ENCODE peak calls at places on chromosomes 1 and 21, in six cellular contexts. A is left ventricle myocardium inferior; R is kidney epithelial cell; Q is CD4-positive, CD25-positive, alpha-beta regulatory T cell; J is stomach; W is esophagus squamous epithelium. Y is an unnamed sample. For H3K36me3, the result is how much of the 10 kb centered on the place peaks cover.

GRCh38 chr1:95916616-95917015 is 682.6 kb downstream of the RWDD3 start:
- DNase-seq in A (no peak), R (no peak), Q (no peak), J (no peak), W (no peak), Y (no peak)

GRCh38 chr1:24382165-24382577 is 31.4 kb downstream of the STPG1 start:
- DNase-seq in A (no peak), R (no peak), Q (no peak), J (no peak), W (no peak), Y (no peak)

GRCh38 chr21:30979054-30979453 is 59.2 kb downstream of the KRTAP19-8 start:
- DNase-seq in A (no peak), R (no peak), Q (peak), J (no peak), W (no peak), Y (no peak)

GRCh38 chr1:225508538-225509375 is 80.9 kb upstream of the LBR start:
- DNase-seq in A (no peak), R (peak), Q (no peak), J (peak), W (no peak), Y (no peak)

GRCh38 chr1:42737257-42737656 is 2.8 kb downstream of the CLDN19 start:
- DNase-seq in A (no peak), R (no peak), Q (no peak), J (peak), W (no peak), Y (no peak)

GRCh38 chr1:53165408-53165961 is 23.0 kb upstream of the SLC1A7 start:
- DNase-seq in A (no peak), R (no peak), Q (no peak), J (no peak), W (no peak), Y (no peak)

GRCh38 chr1:243903904-243904303 is 53.9 kb upstream of the AKT3 start:
- DNase-seq in A (no peak), R (no peak), Q (no peak), J (no peak), W (no peak), Y (no peak)

GRCh38 chr1:61005572-61006386 is 76.6 kb upstream of the NFIA start:
- DNase-seq in A (no peak), R (no peak), Q (no peak), J (no peak), W (no peak), Y (no peak)

GRCh38 chr21:46127239-46128105 is 27.9 kb downstream of the FTCD start:
- DNase-seq in A (no peak), R (no peak), Q (no peak), J (no peak), W (no peak), Y (peak)

GRCh38 chr1:173669491-173669941 is at the start of gene ANKRD45:
- DNase-seq in A (peak), R (no peak), Q (no peak), J (no peak), W (no peak), Y (peak)

GRCh38 chr1:32055426-32055825 is 17.3 kb upstream of the TMEM39B start:
- DNase-seq in A (no peak), R (no peak), Q (no peak), J (no peak), W (no peak), Y (no peak)

GRCh38 chr1:50593515-50593914 is 170.3 kb upstream of the DMRTA2 start:
- DNase-seq in A (no peak), R (no peak), Q (no peak), J (no peak), W (no peak), Y (no peak)

GRCh38 chr1:194309697-194310096 is 1123.3 kb upstream of the B3GALT2 start:
- DNase-seq in A (no peak), R (no peak), Q (no peak), J (no peak), W (no peak), Y (no peak)

GRCh38 chr21:35811115-35811806 is 249.1 kb downstream of the SETD4 start:
- DNase-seq in A (no peak), R (no peak), Q (no peak), J (no peak), W (no peak), Y (no peak)

GRCh38 chr1:150186789-150187559 is 37.3 kb downstream of the PLEKHO1 start:
- DNase-seq in A (no peak), R (no peak), Q (peak), J (no peak), W (no peak), Y (peak)

GRCh38 chr1:205298191-205298994 is 23.2 kb downstream of the NUAK2 start:
- DNase-seq in A (no peak), R (peak), Q (no peak), J (no peak), W (no peak), Y (no peak)

GRCh38 chr1:69940816-69941215 is 264.6 kb downstream of the LRRC40 start:
- DNase-seq in A (no peak), R (no peak), Q (no peak), J (no peak), W (no peak), Y (no peak)

GRCh38 chr1:116921937-116922336 is 12.2 kb downstream of the PTGFRN start:
- DNase-seq in A (no peak), R (no peak), Q (no peak), J (no peak), W (no peak), Y (no peak)

GRCh38 chr1:116919802-116920201 is 10.1 kb downstream of the PTGFRN start:
- DNase-seq in A (no peak), R (no peak), Q (no peak), J (no peak), W (no peak), Y (peak)

GRCh38 chr1:116920211-116920610 is 10.5 kb downstream of the PTGFRN start:
- DNase-seq in A (no peak), R (no peak), Q (no peak), J (no peak), W (no peak), Y (no peak)

GRCh38 chr1:116921301-116921885 is 11.7 kb downstream of the PTGFRN start:
- DNase-seq in A (no peak), R (no peak), Q (no peak), J (no peak), W (no peak), Y (no peak)

DNA sequence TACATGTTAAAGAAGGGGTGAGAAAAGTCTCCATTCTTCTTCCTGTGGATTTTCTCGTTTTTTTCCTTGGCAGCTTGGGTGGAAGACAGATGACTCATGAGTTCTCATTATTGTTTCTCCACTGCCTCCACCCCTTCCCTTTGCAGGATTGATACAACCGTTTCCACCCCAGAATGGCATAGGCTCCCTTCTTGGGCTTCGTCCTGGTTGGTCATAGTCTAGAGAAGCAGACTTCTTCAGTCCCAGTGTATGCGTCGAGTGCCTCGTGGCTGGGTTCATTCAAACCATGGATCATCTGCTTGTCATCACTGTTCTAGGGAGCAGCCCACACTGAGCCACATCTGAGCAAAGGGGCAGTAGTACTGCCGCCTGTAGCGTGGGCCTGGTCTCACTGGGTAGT is 13.7 kb downstream of the PTGFRN start:
- DNase-seq in A (no peak), R (no peak), Q (no peak), J (no peak), W (no peak), Y (no peak)
- H3K36me3 ChIP-seq in A (under half), R (under half), Q (under half), J (under half), W (under half), Y (under half)

DNA sequence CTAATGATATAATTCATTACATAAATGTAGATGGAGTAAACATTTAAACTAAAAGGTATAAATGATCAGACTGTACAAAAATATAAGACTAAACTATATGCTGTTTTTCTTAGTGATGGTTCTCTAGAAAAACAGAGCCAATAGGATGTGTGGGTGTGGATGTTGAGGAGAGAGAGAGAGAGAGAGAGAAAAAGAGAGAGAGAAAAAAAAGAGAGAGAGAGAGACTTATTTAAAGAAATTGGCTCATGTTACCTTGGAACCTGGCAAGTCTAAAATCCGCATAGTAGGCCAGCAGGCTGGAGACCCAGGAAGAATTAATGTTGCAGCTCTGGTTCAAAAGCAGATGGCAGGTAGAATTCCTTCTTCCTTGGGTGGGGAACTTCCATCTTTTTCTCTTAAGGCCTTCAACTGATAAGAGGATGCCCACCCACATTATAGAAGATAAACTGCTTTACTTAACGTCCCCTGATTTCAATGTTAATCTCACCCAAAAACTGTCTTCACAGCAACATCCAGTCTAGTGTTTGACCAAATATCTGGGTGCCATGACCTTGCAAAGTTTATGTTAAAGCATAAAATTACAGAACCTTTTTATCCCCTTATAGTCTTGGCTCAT is 74.3 kb upstream of the KCNJ15 start:
- DNase-seq in A (no peak), R (no peak), Q (no peak), J (no peak), W (no peak), Y (no peak)
- H3K36me3 ChIP-seq in A (under half), R (under half), Q (under half), J (under half), W (under half), Y (under half)

DNA sequence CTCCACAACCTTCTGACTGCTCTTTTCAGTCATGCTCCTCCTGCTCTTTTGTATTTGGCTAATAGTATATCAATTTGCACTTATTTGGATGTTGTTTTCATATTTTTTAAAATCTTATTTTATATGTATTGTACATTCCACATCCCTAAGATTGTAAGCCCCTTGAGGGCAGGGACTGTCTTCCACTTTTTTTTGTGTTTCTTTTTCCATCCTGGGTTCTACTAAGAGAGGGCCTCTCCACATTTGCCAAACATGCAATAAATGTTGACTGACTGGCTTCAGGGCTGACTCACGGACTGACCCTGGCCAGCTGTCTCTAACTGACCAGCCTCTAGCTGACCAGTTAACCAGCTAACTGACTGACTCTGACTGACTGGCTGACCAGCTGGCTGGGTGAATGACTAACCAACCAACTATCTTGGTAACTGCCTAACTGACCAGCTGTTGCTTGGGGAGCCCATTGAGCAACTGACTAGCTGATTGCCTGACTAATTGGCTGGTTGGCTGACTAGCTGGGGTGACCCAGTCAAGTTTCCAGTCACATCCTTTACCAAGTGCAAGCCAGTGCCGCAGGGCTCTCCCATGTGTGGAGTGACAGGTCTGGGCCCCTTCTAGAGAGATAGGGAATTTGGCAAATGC is 16.1 kb downstream of the CSF1 start:
- DNase-seq in A (no peak), R (no peak), Q (no peak), J (peak), W (no peak), Y (no peak)
- H3K36me3 ChIP-seq in A (half or more), R (under half), Q (half or more), J (half or more), W (half or more), Y (under half)

GRCh38 chr1:111908222-111908621 is 81.2 kb downstream of the KCND3 start:
- DNase-seq in A (no peak), R (no peak), Q (no peak), J (no peak), W (no peak), Y (no peak)
- H3K36me3 ChIP-seq in A (under half), R (under half), Q (under half), J (under half), W (under half), Y (under half)

DNA sequence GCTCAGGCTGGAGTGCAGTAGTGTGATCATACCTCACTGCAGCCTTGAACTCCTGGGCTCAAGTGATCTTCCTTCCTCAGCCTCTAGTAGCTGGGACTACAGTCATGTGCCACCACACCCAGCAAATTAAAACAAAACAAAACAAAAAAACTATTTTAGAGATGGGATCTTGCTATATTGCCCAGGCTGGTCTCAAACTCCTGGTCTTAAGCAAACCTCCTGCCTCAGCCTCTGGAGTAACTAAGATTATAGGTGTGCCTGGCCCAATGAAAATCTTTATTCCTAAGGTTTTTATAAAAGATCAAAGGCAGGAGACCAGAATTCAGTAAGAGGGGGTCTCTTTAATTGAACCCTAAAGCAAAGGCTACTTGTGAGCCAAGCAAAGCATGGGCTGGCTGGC is 10.1 kb downstream of the INAVA start:
- DNase-seq in A (no peak), R (no peak), Q (no peak), J (no peak), W (no peak), Y (no peak)
- H3K36me3 ChIP-seq in A (under half), R (under half), Q (under half), J (under half), W (half or more), Y (under half)

GRCh38 chr1:201791051-201791774 is 37.7 kb upstream of the IPO9 start:
- DNase-seq in A (no peak), R (no peak), Q (no peak), J (no peak), W (no peak), Y (no peak)
- H3K36me3 ChIP-seq in A (half or more), R (under half), Q (under half), J (half or more), W (half or more), Y (under half)

GRCh38 chr1:151779852-151780251 is 10.4 kb downstream of the TDRKH start:
- DNase-seq in A (no peak), R (no peak), Q (no peak), J (no peak), W (no peak), Y (no peak)

GRCh38 chr1:151776665-151777062 is 13.4 kb upstream of the MRPL9 start:
- DNase-seq in A (no peak), R (no peak), Q (no peak), J (no peak), W (no peak), Y (no peak)

GRCh38 chr1:151774540-151774939 is 11.2 kb upstream of the MRPL9 start:
- DNase-seq in A (no peak), R (no peak), Q (no peak), J (no peak), W (no peak), Y (no peak)

GRCh38 chr1:151775894-151776664 is 12.8 kb upstream of the MRPL9 start:
- DNase-seq in A (no peak), R (no peak), Q (no peak), J (no peak), W (no peak), Y (no peak)

DNA sequence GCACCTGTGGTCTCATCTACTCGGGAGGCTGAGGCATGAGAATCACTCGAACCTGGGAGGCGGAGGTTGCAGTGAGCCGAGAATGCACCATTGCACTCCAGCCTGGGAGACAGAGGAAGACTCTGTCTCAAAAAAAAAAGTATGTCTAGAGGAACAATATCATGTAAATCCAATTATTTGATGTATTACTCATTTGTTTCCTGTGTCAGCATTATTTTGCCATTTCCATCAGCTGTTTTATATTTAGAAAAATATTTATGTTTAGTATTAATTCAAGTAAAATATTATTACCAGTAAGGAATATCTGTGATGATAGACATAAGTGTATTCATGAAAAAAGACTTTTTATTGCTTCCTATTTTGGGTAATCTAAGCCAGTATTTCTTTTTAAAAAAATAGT is 13.0 kb downstream of the TDRKH start:
- DNase-seq in A (no peak), R (no peak), Q (no peak), J (no peak), W (no peak), Y (no peak)
- H3K36me3 ChIP-seq in A (half or more), R (under half), Q (half or more), J (half or more), W (under half), Y (under half)

GRCh38 chr1:184614667-184615066 is 140.0 kb downstream of the EDEM3 start:
- DNase-seq in A (no peak), R (no peak), Q (no peak), J (no peak), W (no peak), Y (no peak)

GRCh38 chr1:184608581-184608980 is 146.1 kb downstream of the EDEM3 start:
- DNase-seq in A (no peak), R (no peak), Q (no peak), J (no peak), W (no peak), Y (no peak)

GRCh38 chr1:184606786-184607185 is 147.9 kb downstream of the EDEM3 start:
- DNase-seq in A (no peak), R (no peak), Q (no peak), J (no peak), W (no peak), Y (no peak)

GRCh38 chr1:184608990-184609389 is 145.7 kb downstream of the EDEM3 start:
- DNase-seq in A (no peak), R (no peak), Q (no peak), J (no peak), W (no peak), Y (no peak)

GRCh38 chr1:184610872-184611614 is 143.6 kb downstream of the EDEM3 start:
- DNase-seq in A (peak), R (no peak), Q (no peak), J (no peak), W (no peak), Y (no peak)
- H3K36me3 ChIP-seq in A (under half), R (under half), Q (under half), J (under half), W (under half), Y (under half)